ENCODE peak calls at places on chromosomes 16 and 17, in four cellular contexts. X is NCI-H510A, B is RCC 7860, I is retina. P is an unnamed sample.

GRCh38 chr16:85992779-85993178 is 93.8 kb downstream of the IRF8 start:
- DNase-seq in B (no peak), I (no peak), X (no peak), P (no peak)

GRCh38 chr17:63635787-63636186 is 13.6 kb downstream of the MAP3K3 start:
- DNase-seq in X (no peak), I (no peak), B (no peak), P (no peak)

GRCh38 chr17:28948342-28948741 is 3.0 kb downstream of the PHF12 start:
- DNase-seq in B (no peak), X (no peak), I (no peak), P (no peak)

GRCh38 chr17:63702223-63702577 is 2.3 kb upstream of the LIMD2 start:
- DNase-seq in I (no peak), X (peak), B (no peak), P (no peak)

GRCh38 chr17:15490634-15491261 is 23.3 kb upstream of the CDRT4 start:
- DNase-seq in B (peak), X (no peak), I (no peak), P (no peak)

GRCh38 chr17:49717371-49717841 is 9.6 kb upstream of the SLC35B1 start:
- DNase-seq in X (no peak), I (no peak), B (no peak), P (no peak)

GRCh38 chr16:35713762-35714650 is 2254.6 kb downstream of the TP53TG3F start:
- DNase-seq in X (no peak), I (no peak), B (no peak), P (no peak)

GRCh38 chr16:72317378-72317777 is 145.4 kb upstream of the PMFBP1 start:
- DNase-seq in B (no peak), X (no peak), I (no peak), P (no peak)

GRCh38 chr16:1208239-1208830 is 16.7 kb downstream of the TPSG1 start:
- DNase-seq in I (no peak), B (no peak), X (no peak), P (no peak)

GRCh38 chr17:4939554-4939803 is 367 bp downstream of the SLC25A11 start:
- DNase-seq in I (no peak), X (no peak), B (no peak), P (no peak)

GRCh38 chr16:89200124-89200849 is at the start of gene SLC22A31:
- DNase-seq in B (no peak), I (no peak), X (no peak), P (no peak)

GRCh38 chr17:32174889-32175288 is 32.6 kb downstream of the RHOT1 start:
- DNase-seq in B (no peak), I (peak), X (no peak), P (no peak)

GRCh38 chr16:50516401-50516800 is 31.8 kb upstream of the NKD1 start:
- DNase-seq in I (no peak), B (no peak), X (no peak), P (no peak)

GRCh38 chr17:11514981-11515680 is 83.1 kb upstream of the DNAH9 start:
- DNase-seq in X (no peak), I (no peak), B (no peak), P (no peak)

GRCh38 chr17:39194089-39194984 is 3.1 kb downstream of the CACNB1 start:
- DNase-seq in I (no peak), B (no peak), X (no peak), P (no peak)

GRCh38 chr16:85720319-85720637 is 30.6 kb downstream of the C16orf74 start:
- DNase-seq in X (no peak), I (no peak), B (peak), P (no peak)

GRCh38 chr17:44078412-44078811 is 7.9 kb downstream of the G6PC3 start:
- DNase-seq in X (no peak), B (no peak), I (no peak), P (no peak)

GRCh38 chr16:4384497-4384896 is 12.8 kb downstream of the VASN start:
- DNase-seq in I (no peak), X (no peak), B (no peak), P (no peak)

GRCh38 chr17:4642286-4642685 is 808 bp upstream of the ALOX15 start:
- DNase-seq in I (no peak), X (no peak), B (no peak), P (no peak)

GRCh38 chr17:41907633-41908539 is 10.9 kb downstream of the ACLY start:
- DNase-seq in B (peak), I (peak), X (no peak), P (no peak)

GRCh38 chr16:47018223-47018891 is 44.9 kb upstream of the DNAJA2 start:
- DNase-seq in B (peak), I (no peak), X (peak), P (no peak)

GRCh38 chr17:1197379-1197778 is 17.6 kb upstream of the ABR start:
- DNase-seq in I (no peak), X (no peak), B (no peak), P (no peak)

GRCh38 chr17:4645642-4646041 is 4.2 kb upstream of the ALOX15 start:
- DNase-seq in X (no peak), I (no peak), B (no peak), P (no peak)

GRCh38 chr16:19876501-19877059 is 8.1 kb downstream of the GPRC5B start:
- DNase-seq in B (no peak), I (no peak), X (no peak), P (no peak)

GRCh38 chr16:69942099-69942491 is 9.0 kb upstream of the CLEC18A start:
- DNase-seq in I (no peak), B (no peak), X (no peak), P (no peak)

GRCh38 chr17:82875418-82875856 is 35.6 kb upstream of the ZNF750 start:
- DNase-seq in I (no peak), B (no peak), X (peak), P (no peak)

GRCh38 chr17:75131278-75132017 is at the start of gene NT5C:
- DNase-seq in I (peak), X (peak), B (peak), P (no peak)

GRCh38 chr16:72474511-72475123 is 302.7 kb upstream of the PMFBP1 start:
- DNase-seq in B (peak), I (no peak), X (no peak), P (peak)

GRCh38 chr17:72122668-72123495 is 2.1 kb downstream of the SOX9 start:
- DNase-seq in X (no peak), I (peak), B (no peak), P (no peak)

GRCh38 chr16:55257971-55258613 is 65.9 kb upstream of the IRX6 start:
- DNase-seq in B (peak), X (no peak), I (peak), P (no peak)

P was measured in AG04449.